ENCODE peak calls at places on chromosomes 1 and 21, in six cellular contexts. A is GM13977, I is cardiac septum, B is NCI-H2107, R is hippocampal formation, H is KG1. Y is an unnamed sample.

GRCh38 chr1:242447682-242448081 is 76.8 kb downstream of the PLD5 start:
- DNase-seq in A (no peak), I (no peak), B (no peak), R (no peak), H (no peak), Y (no peak)

GRCh38 chr1:245292571-245292970 is 137.8 kb downstream of the KIF26B start:
- DNase-seq in A (no peak), I (no peak), B (no peak), R (no peak), H (no peak), Y (no peak)

GRCh38 chr1:184296466-184297243 is 90.2 kb upstream of the C1orf21 start:
- DNase-seq in A (no peak), I (peak; percentile 91), B (no peak), R (peak; percentile 35), H (no peak), Y (peak; percentile 15)

GRCh38 chr1:191582169-191582568 is 576.1 kb upstream of the RGS18 start:
- DNase-seq in A (no peak), I (no peak), B (no peak), R (no peak), H (no peak), Y (no peak)

GRCh38 chr1:62530516-62531154 is 66.7 kb upstream of the ANGPTL3 start:
- DNase-seq in A (no peak), I (no peak), B (peak; percentile 14), R (peak; percentile 27), H (no peak), Y (peak; percentile 51)

GRCh38 chr21:38806942-38807284 is 1.2 kb downstream of the ETS2 start:
- DNase-seq in A (peak; percentile 44), I (no peak), B (no peak), R (no peak), H (peak; percentile 13), Y (no peak)

GRCh38 chr1:177547200-177547599 is 376.4 kb downstream of the BRINP2 start:
- DNase-seq in A (no peak), I (no peak), B (no peak), R (no peak), H (no peak), Y (no peak)

GRCh38 chr1:207852576-207853371 is 58.2 kb downstream of the CD34 start:
- DNase-seq in A (no peak), I (no peak), B (no peak), R (no peak), H (no peak), Y (no peak)

GRCh38 chr1:19799877-19800804 is at the start of gene TMCO4:
- DNase-seq in A (peak; percentile 75), I (peak; percentile 80), B (no peak), R (no peak), H (no peak), Y (no peak)

GRCh38 chr1:1194723-1195122 is 11.7 kb downstream of the TNFRSF18 start:
- DNase-seq in A (no peak), I (no peak), B (no peak), R (no peak), H (no peak), Y (no peak)

GRCh38 chr1:208534979-208535378 is 290.8 kb upstream of the PLXNA2 start:
- DNase-seq in A (no peak), I (no peak), B (no peak), R (no peak), H (no peak), Y (no peak)

GRCh38 chr1:31579374-31579773 is 3.1 kb downstream of the TINAGL1 start:
- DNase-seq in A (no peak), I (no peak), B (no peak), R (no peak), H (no peak), Y (no peak)

GRCh38 chr21:33169360-33169759 is 60.4 kb upstream of the IFNAR2 start:
- DNase-seq in A (no peak), I (no peak), B (no peak), R (no peak), H (no peak), Y (no peak)

GRCh38 chr1:71464016-71464415 is 383.2 kb upstream of the ZRANB2 start:
- DNase-seq in A (no peak), I (no peak), B (no peak), R (no peak), H (no peak), Y (no peak)

GRCh38 chr1:39507230-39507928 is 15.9 kb downstream of the BMP8A start:
- DNase-seq in A (no peak), I (no peak), B (peak; percentile 93), R (no peak), H (no peak), Y (no peak)

GRCh38 chr1:12478612-12478985 is 139.4 kb downstream of the DHRS3 start:
- DNase-seq in A (no peak), I (no peak), B (no peak), R (no peak), H (peak; percentile 89), Y (no peak)